ENCODE peak calls at places on chromosomes 12 and 14, in five cellular contexts. H is RPMI7951, B is T-helper 9 cell, Z is AG10803, J is OCI-M1. N is an unnamed sample.
A peak's percentile ranks its signal among the peaks of the same experiment; 100 is the strongest.

GRCh38 chr12:89889051-89889450 is 180.4 kb upstream of the ATP2B1 start:
- DNase-seq in H (peak; percentile 11), Z (peak; percentile 20), B (no peak), J (no peak), N (no peak)

GRCh38 chr14:72613196-72613974 is 280.5 kb downstream of the DPF3 start:
- DNase-seq in Z (no peak), J (no peak), B (no peak), H (peak; percentile 67), N (no peak)

GRCh38 chr12:1575799-1576401 is 18.5 kb downstream of the FBXL14 start:
- DNase-seq in J (peak; percentile 75), B (no peak), H (no peak), Z (peak; percentile 66), N (no peak)

GRCh38 chr12:108629824-108630476 is 3.7 kb downstream of the SELPLG start:
- DNase-seq in J (peak; percentile 96), H (peak; percentile 79), B (peak; percentile 57), Z (peak; percentile 81), N (peak; percentile 57)

GRCh38 chr12:53414756-53415417 is 8.8 kb upstream of the AMHR2 start:
- DNase-seq in B (no peak), H (no peak), Z (no peak), J (peak; percentile 52), N (no peak)

GRCh38 chr14:86481105-86481504 is 951.2 kb downstream of the FLRT2 start:
- DNase-seq in B (no peak), Z (no peak), H (no peak), J (peak; percentile 34), N (no peak)

GRCh38 chr14:93040443-93040842 is 75.3 kb downstream of the ITPK1 start:
- DNase-seq in Z (no peak), B (no peak), H (no peak), J (no peak), N (no peak)

GRCh38 chr12:122486805-122487426 is 13.8 kb downstream of the ZCCHC8 start:
- DNase-seq in Z (no peak), H (no peak), J (no peak), B (no peak), N (no peak)

GRCh38 chr12:11719678-11720099 is 70.2 kb downstream of the ETV6 start:
- DNase-seq in J (no peak), H (peak; percentile 96), Z (peak; percentile 91), B (no peak), N (no peak)

GRCh38 chr14:49769171-49769570 is 1.2 kb downstream of the KLHDC2 start:
- DNase-seq in H (peak; percentile 53), Z (peak; percentile 70), B (no peak), J (no peak), N (no peak)

GRCh38 chr14:23646648-23647549 is 10.7 kb downstream of the DHRS2 start:
- DNase-seq in Z (peak; percentile 8), J (peak; percentile 12), B (no peak), H (peak; percentile 49), N (no peak)

GRCh38 chr12:120231316-120232011 is 30.6 kb upstream of the RPLP0 start:
- DNase-seq in J (peak; percentile 56), H (peak; percentile 98), B (peak; percentile 66), Z (peak; percentile 92), N (peak; percentile 50)

GRCh38 chr12:123269395-123269892 is 2.2 kb downstream of the CDK2AP1 start:
- DNase-seq in Z (peak; percentile 71), J (no peak), H (peak; percentile 80), B (peak; percentile 16), N (peak; percentile 24)

GRCh38 chr14:34043627-34044372 is 92.9 kb upstream of the EGLN3 start:
- DNase-seq in Z (no peak), H (peak; percentile 41), B (peak; percentile 56), J (peak; percentile 7), N (peak; percentile 23)

GRCh38 chr14:72598328-72598727 is 295.6 kb downstream of the DPF3 start:
- DNase-seq in B (no peak), J (no peak), H (no peak), Z (no peak), N (no peak)

GRCh38 chr12:6047249-6048227 is 76.9 kb downstream of the VWF start:
- DNase-seq in J (no peak), H (peak; percentile 57), Z (peak; percentile 71), B (no peak), N (no peak)

GRCh38 chr12:128807161-128807724 is 16.5 kb downstream of the SLC15A4 start:
- DNase-seq in J (no peak), Z (no peak), H (peak; percentile 97), B (no peak), N (no peak)

GRCh38 chr14:38187475-38187874 is 20.2 kb upstream of the SSTR1 start:
- DNase-seq in H (no peak), B (no peak), Z (no peak), J (no peak), N (no peak)

GRCh38 chr14:34685819-34686428 is 28.5 kb downstream of the CFL2 start:
- DNase-seq in Z (no peak), H (no peak), B (no peak), J (no peak), N (no peak)

GRCh38 chr12:67651380-67651695 is 2.8 kb downstream of the DYRK2 start:
- DNase-seq in Z (peak; percentile 60), J (peak; percentile 30), B (peak; percentile 12), H (peak; percentile 44), N (no peak)

GRCh38 chr14:94460631-94461416 is 8.2 kb upstream of the SERPINA11 start:
- DNase-seq in J (no peak), H (no peak), Z (no peak), B (no peak), N (no peak)

GRCh38 chr12:111304642-111305071 is 64.2 kb downstream of the PHETA1 start:
- DNase-seq in H (no peak), B (peak; percentile 18), J (peak; percentile 78), Z (no peak), N (no peak)

GRCh38 chr12:121446760-121447159 is 46.8 kb downstream of the RNF34 start:
- DNase-seq in J (no peak), B (no peak), H (no peak), Z (peak; percentile 15), N (no peak)

GRCh38 chr12:87383705-87384104 is 645.5 kb downstream of the C12orf50 start:
- DNase-seq in H (no peak), Z (no peak), J (no peak), B (no peak), N (no peak)

GRCh38 chr12:94621662-94622359 is 28.5 kb downstream of the TMCC3 start:
- DNase-seq in J (peak; percentile 77), Z (no peak), H (peak; percentile 74), B (no peak), N (no peak)

GRCh38 chr14:104967414-104968152 is 10.6 kb downstream of the AHNAK2 start:
- DNase-seq in Z (peak; percentile 24), H (no peak), B (no peak), J (no peak), N (no peak)